ENCODE peak calls at places on chromosomes 7 and 10, in eight cellular contexts. W is body of pancreas; B is A549; U is breast epithelium; A is left ventricle myocardium inferior; P is GM23248; J is PC-9; G is CD8-positive, alpha-beta T cell. V is an unnamed sample. For H3K4me1, the result is how much of the 10 kb centered on the place peaks cover.

GRCh38 chr10:7153750-7154149 is 257.1 kb downstream of the SFMBT2 start:
- DNase-seq in W (no peak), B (peak), U (no peak), A (no peak), P (no peak), J (no peak), G (no peak), V (no peak)

GRCh38 chr10:100370976-100371706 is 24.1 kb downstream of the SCD start:
- DNase-seq in W (peak), B (peak), U (peak), A (peak), P (peak), J (peak), G (peak), V (no peak)

GRCh38 chr10:104367856-104368255 is 14.2 kb downstream of the CFAP58 start:
- DNase-seq in W (no peak), B (no peak), U (no peak), A (no peak), P (no peak), J (no peak), G (no peak), V (no peak)

GRCh38 chr10:81909453-81909852 is 34.5 kb downstream of the NRG3 start:
- DNase-seq in W (no peak), B (no peak), U (no peak), A (no peak), P (no peak), J (no peak), G (no peak), V (no peak)

GRCh38 chr7:155263522-155264197 is 34.0 kb upstream of the INSIG1 start:
- DNase-seq in W (no peak), B (no peak), U (no peak), A (no peak), P (no peak), J (no peak), G (no peak), V (no peak)

GRCh38 chr10:6924166-6924565 is 344.1 kb upstream of the PRKCQ start:
- DNase-seq in W (peak), B (peak), U (no peak), A (no peak), P (peak), J (no peak), G (no peak), V (no peak)

GRCh38 chr10:31526681-31527080 is 207.7 kb downstream of the ZEB1 start:
- DNase-seq in W (no peak), B (no peak), U (no peak), A (no peak), P (peak), J (no peak), G (no peak), V (no peak)

GRCh38 chr10:70742537-70743429 is 42.4 kb downstream of the TBATA start:
- DNase-seq in W (no peak), B (no peak), U (no peak), A (peak), P (peak), J (no peak), G (no peak), V (no peak)

GRCh38 chr10:77828376-77828775 is 98.2 kb downstream of the DLG5 start:
- DNase-seq in W (no peak), B (no peak), U (no peak), A (no peak), P (no peak), J (no peak), G (no peak), V (no peak)

GRCh38 chr7:135414850-135415439 is 95.0 kb downstream of the CNOT4 start:
- DNase-seq in W (peak), B (peak), U (no peak), A (no peak), P (peak), J (peak), G (peak), V (peak)

GRCh38 chr7:156892086-156892800 is 740 bp downstream of the LMBR1 start:
- DNase-seq in W (peak), B (peak), U (peak), A (peak), P (peak), J (peak), G (peak), V (no peak)

GRCh38 chr7:144941127-144941526 is 105.3 kb upstream of the TPK1 start:
- DNase-seq in W (no peak), B (no peak), U (no peak), A (no peak), P (no peak), J (no peak), G (no peak), V (peak)

GRCh38 chr7:85823379-85823778 is 636.5 kb upstream of the SEMA3D start:
- DNase-seq in W (no peak), B (no peak), U (no peak), A (no peak), P (peak), J (no peak), G (no peak), V (no peak)

GRCh38 chr7:66505531-66506451 is 122.9 kb upstream of the KCTD7 start:
- DNase-seq in W (no peak), B (no peak), U (no peak), A (no peak), P (peak), J (no peak), G (peak), V (no peak)

GRCh38 chr10:86715836-86716235 is 40.6 kb upstream of the BMPR1A start:
- DNase-seq in W (no peak), B (no peak), U (no peak), A (no peak), P (no peak), J (no peak), G (no peak), V (no peak)

GRCh38 chr7:116384936-116385635 is 114.5 kb upstream of the CAV2 start:
- DNase-seq in W (no peak), B (no peak), U (no peak), A (no peak), P (peak), J (peak), G (no peak), V (no peak)

GRCh38 chr10:52890281-52890680 is 117.7 kb upstream of the MBL2 start:
- DNase-seq in W (no peak), B (no peak), U (no peak), A (no peak), P (no peak), J (no peak), G (no peak), V (no peak)

GRCh38 chr10:50621981-50622496 is 1.7 kb downstream of the SGMS1 start:
- DNase-seq in W (peak), B (peak), U (peak), A (peak), P (peak), J (peak), G (peak), V (no peak)

GRCh38 chr10:70139997-70140250 is 6.6 kb downstream of the TYSND1 start:
- DNase-seq in W (no peak), B (no peak), U (no peak), A (no peak), P (no peak), J (no peak), G (no peak), V (no peak)

GRCh38 chr10:46514431-46514861 is 42.0 kb downstream of the GPRIN2 start:
- DNase-seq in W (no peak), B (no peak), U (peak), A (no peak), P (no peak), J (no peak), G (peak), V (no peak)

GRCh38 chr10:60099998-60100747 is 193.8 kb upstream of the CCDC6 start:
- DNase-seq in W (peak), B (peak), U (no peak), A (no peak), P (peak), J (peak), G (no peak), V (peak)

GRCh38 chr7:40437498-40437897 is 302.7 kb downstream of the SUGCT start:
- DNase-seq in W (no peak), B (peak), U (no peak), A (no peak), P (peak), J (peak), G (no peak), V (no peak)

GRCh38 chr7:23235688-23236280 is 10.8 kb upstream of the GPNMB start:
- DNase-seq in W (no peak), B (peak), U (peak), A (peak), P (peak), J (no peak), G (no peak), V (no peak)

GRCh38 chr10:13614530-13615332 is 28.0 kb downstream of the PRPF18 start:
- DNase-seq in W (peak), B (peak), U (no peak), A (no peak), P (peak), J (peak), G (no peak), V (peak)

GRCh38 chr10:83254698-83255097 is 884.6 kb upstream of the GHITM start:
- DNase-seq in W (no peak), B (no peak), U (no peak), A (no peak), P (no peak), J (no peak), G (no peak), V (no peak)

GRCh38 chr7:150941983-150942590 is 36.0 kb downstream of the KCNH2 start:
- DNase-seq in W (peak), B (no peak), U (no peak), A (peak), P (no peak), J (no peak), G (peak), V (no peak)

GRCh38 chr10:52533986-52534385 is 219.9 kb downstream of the DKK1 start:
- DNase-seq in W (no peak), B (no peak), U (no peak), A (no peak), P (no peak), J (no peak), G (no peak), V (no peak)

GRCh38 chr10:107474650-107475049 is 310.1 kb upstream of the SORCS1 start:
- DNase-seq in W (no peak), B (no peak), U (no peak), A (no peak), P (no peak), J (no peak), G (no peak), V (no peak)

GRCh38 chr10:109981641-109982040 is 26.1 kb upstream of the ADD3 start:
- DNase-seq in W (no peak), B (no peak), U (no peak), A (no peak), P (peak), J (no peak), G (no peak), V (no peak)

GRCh38 chr10:17959870-17960269 is 8.2 kb downstream of the SLC39A12 start:
- DNase-seq in W (no peak), B (no peak), U (no peak), A (no peak), P (no peak), J (no peak), G (no peak), V (no peak)

GRCh38 chr7:73987298-73987697 is 40.7 kb upstream of the ELN start:
- DNase-seq in W (no peak), B (no peak), U (no peak), A (no peak), P (no peak), J (no peak), G (no peak), V (no peak)

GRCh38 chr10:34473174-34474059 is 341.7 kb downstream of the PARD3 start:
- DNase-seq in W (no peak), B (peak), U (no peak), A (no peak), P (no peak), J (no peak), G (no peak), V (no peak)

GRCh38 chr7:135514856-135515255 is 5.0 kb upstream of the CNOT4 start:
- DNase-seq in W (no peak), B (no peak), U (no peak), A (no peak), P (no peak), J (no peak), G (no peak), V (no peak)

GRCh38 chr10:79984851-79985250 is 35.9 kb upstream of the SFTPD start:
- DNase-seq in W (no peak), B (peak), U (peak), A (no peak), P (no peak), J (peak), G (no peak), V (no peak)

GRCh38 chr7:28180364-28181147 is at the start of gene JAZF1:
- DNase-seq in W (peak), B (peak), U (peak), A (peak), P (peak), J (no peak), G (peak), V (peak)

GRCh38 chr10:112741830-112742402 is 208.1 kb upstream of the TCF7L2 start:
- DNase-seq in W (no peak), B (peak), U (no peak), A (no peak), P (no peak), J (peak), G (no peak), V (no peak)

DNA sequence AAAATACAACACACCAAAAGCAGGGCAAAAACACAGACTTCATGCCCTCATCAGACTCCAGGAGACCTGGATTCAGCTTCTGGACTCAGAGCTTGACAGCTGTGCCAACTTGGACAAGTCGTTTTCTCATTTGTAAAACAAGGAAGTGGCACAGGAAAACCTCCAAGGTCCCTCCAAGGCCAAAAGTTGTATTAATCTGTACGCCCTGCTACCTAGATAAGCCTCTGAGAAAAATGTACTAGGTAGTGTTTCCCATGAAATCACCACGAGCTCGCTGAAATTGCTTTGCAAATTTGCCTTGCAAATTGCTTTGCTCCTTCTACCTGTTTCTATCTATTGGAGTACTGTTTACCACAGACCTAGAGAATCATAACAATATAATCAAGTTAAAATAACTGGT is 157.9 kb upstream of the CHST15 start:
- DNase-seq in W (peak), B (no peak), U (no peak), A (no peak), P (no peak), J (no peak), G (no peak), V (no peak)
- H3K27ac ChIP-seq in W (peak), B (no peak), U (no peak), A (no peak), P (no peak), J (no peak), G (no peak), V (no peak)

GRCh38 chr10:71770789-71771188 is 2.5 kb downstream of the VSIR start:
- DNase-seq in W (no peak), B (no peak), U (no peak), A (no peak), P (peak), J (peak), G (no peak), V (no peak)
- H3K4me1 ChIP-seq in W (half or more), B (half or more), U (under half), A (half or more), P (half or more), J (half or more), G (half or more), V (under half)

GRCh38 chr10:126538439-126539140 is 131.9 kb downstream of the C10orf90 start:
- DNase-seq in W (no peak), B (no peak), U (no peak), A (no peak), P (peak), J (no peak), G (no peak), V (no peak)
- H3K27ac ChIP-seq in W (no peak), B (no peak), U (no peak), A (no peak), P (no peak), J (no peak), G (no peak), V (no peak)

GRCh38 chr10:132865236-132865635 is 77.1 kb downstream of the CFAP46 start:
- DNase-seq in W (no peak), B (no peak), U (no peak), A (peak), P (no peak), J (no peak), G (no peak), V (no peak)
- H3K4me1 ChIP-seq in W (under half), B (under half), U (under half), A (under half), P (under half), J (under half), G (under half), V (under half)

GRCh38 chr10:20765066-20765465 is 132.0 kb downstream of the NEBL start:
- DNase-seq in W (no peak), B (no peak), U (no peak), A (no peak), P (no peak), J (no peak), G (no peak), V (no peak)

GRCh38 chr10:20760450-20760849 is 136.7 kb downstream of the NEBL start:
- DNase-seq in W (no peak), B (no peak), U (no peak), A (no peak), P (no peak), J (no peak), G (no peak), V (no peak)
- H3K27ac ChIP-seq in W (no peak), B (no peak), U (no peak), A (no peak), P (no peak), J (no peak), G (no peak), V (no peak)

GRCh38 chr10:3782099-3782455 is 2.9 kb downstream of the KLF6 start:
- DNase-seq in W (peak), B (no peak), U (no peak), A (no peak), P (peak), J (no peak), G (no peak), V (no peak)
- H3K4me1 ChIP-seq in W (half or more), B (half or more), U (under half), A (half or more), P (under half), J (half or more), G (half or more), V (under half)

GRCh38 chr10:76543655-76544054 is 1094.0 kb downstream of the KCNMA1 start:
- DNase-seq in W (no peak), B (no peak), U (no peak), A (no peak), P (peak), J (no peak), G (no peak), V (no peak)

GRCh38 chr10:76544789-76545188 is 1092.8 kb downstream of the KCNMA1 start:
- DNase-seq in W (no peak), B (no peak), U (no peak), A (no peak), P (no peak), J (no peak), G (no peak), V (no peak)

GRCh38 chr10:76550806-76551205 is 1086.8 kb downstream of the KCNMA1 start:
- DNase-seq in W (no peak), B (no peak), U (no peak), A (no peak), P (no peak), J (no peak), G (no peak), V (no peak)

GRCh38 chr10:76546411-76546810 is 1091.2 kb downstream of the KCNMA1 start:
- DNase-seq in W (no peak), B (no peak), U (no peak), A (no peak), P (no peak), J (no peak), G (no peak), V (no peak)

DNA sequence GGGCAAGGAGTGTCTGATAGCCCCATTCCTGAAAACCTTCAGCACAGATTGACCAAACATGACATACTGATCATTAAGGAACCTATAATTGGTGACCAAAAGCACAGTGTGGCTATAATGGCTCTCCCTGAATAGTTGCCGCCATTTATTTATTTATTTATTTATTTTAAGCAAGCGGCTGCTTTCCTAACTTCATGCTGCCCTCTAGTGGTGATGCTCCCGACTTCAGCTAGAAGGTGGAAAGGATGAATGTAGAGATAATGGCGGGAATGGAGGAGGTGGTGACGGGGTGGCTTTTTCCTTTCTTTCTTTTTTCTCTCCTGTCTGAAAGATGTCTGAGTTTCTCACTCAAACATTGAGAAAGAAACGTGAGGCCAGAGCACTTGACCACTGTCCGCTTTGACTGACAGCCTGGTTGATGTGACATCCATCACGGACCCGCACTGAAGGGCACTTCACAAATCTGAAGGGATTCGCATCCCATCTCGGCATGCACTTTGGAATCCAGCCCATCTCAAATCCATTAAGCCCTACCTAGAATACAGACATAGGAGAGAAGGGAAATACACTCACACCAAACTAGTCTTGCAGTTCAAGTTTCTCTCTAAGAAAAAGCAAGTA is 1090.1 kb downstream of the KCNMA1 start:
- DNase-seq in W (peak), B (peak), U (peak), A (peak), P (peak), J (peak), G (peak), V (peak)
- H3K27ac ChIP-seq in W (no peak), B (no peak), U (no peak), A (no peak), P (no peak), J (no peak), G (no peak), V (no peak)

GRCh38 chr10:87867453-87867852 is 4.0 kb downstream of the PTEN start:
- DNase-seq in W (no peak), B (no peak), U (no peak), A (no peak), P (no peak), J (no peak), G (no peak), V (no peak)

GRCh38 chr10:87866575-87866974 is 3.1 kb downstream of the PTEN start:
- DNase-seq in W (no peak), B (no peak), U (no peak), A (no peak), P (no peak), J (no peak), G (no peak), V (no peak)

GRCh38 chr10:87870154-87870553 is 6.7 kb downstream of the PTEN start:
- DNase-seq in W (no peak), B (no peak), U (no peak), A (no peak), P (no peak), J (no peak), G (no peak), V (no peak)

GRCh38 chr10:87865201-87866025 is 2.0 kb downstream of the PTEN start:
- DNase-seq in W (no peak), B (no peak), U (no peak), A (no peak), P (peak), J (no peak), G (no peak), V (no peak)

GRCh38 chr10:87868277-87868676 is 4.9 kb downstream of the PTEN start:
- DNase-seq in W (no peak), B (no peak), U (no peak), A (no peak), P (no peak), J (no peak), G (no peak), V (no peak)
- H3K4me1 ChIP-seq in W (under half), B (under half), U (under half), A (half or more), P (under half), J (under half), G (under half), V (under half)

GRCh38 chr10:12181065-12181775 is 14.5 kb downstream of the NUDT5 start:
- DNase-seq in W (no peak), B (no peak), U (no peak), A (no peak), P (no peak), J (no peak), G (peak), V (no peak)

GRCh38 chr10:12184165-12184564 is 11.5 kb downstream of the NUDT5 start:
- DNase-seq in W (no peak), B (no peak), U (no peak), A (no peak), P (no peak), J (no peak), G (no peak), V (no peak)

GRCh38 chr10:12177642-12178041 is 18.0 kb downstream of the NUDT5 start:
- DNase-seq in W (no peak), B (no peak), U (no peak), A (no peak), P (peak), J (no peak), G (no peak), V (no peak)

GRCh38 chr10:12179616-12180015 is 16.1 kb downstream of the NUDT5 start:
- DNase-seq in W (no peak), B (no peak), U (no peak), A (no peak), P (no peak), J (no peak), G (no peak), V (no peak)

GRCh38 chr10:12180221-12180974 is 15.3 kb downstream of the NUDT5 start:
- DNase-seq in W (no peak), B (no peak), U (no peak), A (no peak), P (no peak), J (no peak), G (no peak), V (no peak)
- H3K27ac ChIP-seq in W (no peak), B (no peak), U (no peak), A (no peak), P (no peak), J (no peak), G (no peak), V (no peak)